ENCODE peak calls at places on chromosomes 13 and 19, in nine cellular contexts. Z is fibroblast of mammary gland, P is epithelial cell of esophagus, B is uterus, J is dorsolateral prefrontal cortex, C is cardiac fibroblast, U is fibroblast of lung, R is WERI-Rb-1, Y is fibroblast of the aortic adventitia. X is an unnamed sample.

GRCh38 chr19:56398809-56399208 is 5.3 kb upstream of the ZNF583 start:
- DNase-seq in Z (no peak), J (no peak), C (no peak), P (no peak), Y (no peak), U (no peak), B (no peak), R (no peak), X (no peak)

GRCh38 chr13:113922412-113923118 is 51.3 kb downstream of the C13orf46 start:
- DNase-seq in J (no peak), R (peak; percentile 4), U (no peak), C (peak; percentile 42), B (peak; percentile 10), Z (no peak), Y (no peak), P (no peak), X (no peak)

GRCh38 chr13:86840250-86841191 is 830.6 kb upstream of the SLITRK5 start:
- DNase-seq in B (no peak), J (no peak), P (no peak), Y (no peak), U (no peak), Z (no peak), C (no peak), R (no peak), X (peak; percentile 5)

GRCh38 chr13:32079586-32079985 is 48.0 kb downstream of the FRY start:
- DNase-seq in Z (no peak), J (no peak), C (no peak), P (no peak), U (no peak), Y (no peak), R (no peak), B (no peak), X (no peak)

GRCh38 chr13:44814836-44815235 is 174.4 kb downstream of the NUFIP1 start:
- DNase-seq in U (no peak), Z (no peak), Y (no peak), J (no peak), B (no peak), C (no peak), P (no peak), R (no peak), X (no peak)

GRCh38 chr19:18167975-18168645 is 5.5 kb upstream of the IFI30 start:
- DNase-seq in R (peak; percentile 57), C (peak; percentile 50), Z (peak; percentile 37), P (no peak), U (no peak), J (no peak), B (no peak), Y (peak; percentile 36), X (peak; percentile 97)

GRCh38 chr13:25675060-25675459 is 303.3 kb downstream of the ATP8A2 start:
- DNase-seq in R (no peak), Z (no peak), J (no peak), B (no peak), P (no peak), C (no peak), U (no peak), Y (no peak), X (no peak)

GRCh38 chr13:80278706-80279105 is 62.2 kb downstream of the SPRY2 start:
- DNase-seq in C (no peak), J (no peak), Z (no peak), U (no peak), P (no peak), B (no peak), R (no peak), Y (no peak), X (no peak)

GRCh38 chr13:79307433-79307861 is 98.6 kb downstream of the RBM26 start:
- DNase-seq in Z (no peak), B (no peak), R (no peak), C (no peak), Y (no peak), P (peak; percentile 4), J (no peak), U (no peak), X (no peak)

GRCh38 chr13:62085832-62086231 is 670.2 kb upstream of the PCDH20 start:
- DNase-seq in J (no peak), C (no peak), U (no peak), R (no peak), P (no peak), B (no peak), Y (no peak), Z (no peak), X (no peak)

GRCh38 chr19:4456843-4457653 is 546 bp downstream of the UBXN6 start:
- DNase-seq in C (peak; percentile 87), P (peak; percentile 52), B (peak; percentile 53), J (no peak), Z (peak; percentile 53), Y (peak; percentile 67), U (peak; percentile 74), R (peak; percentile 79), X (peak; percentile 99)

GRCh38 chr13:51619614-51620013 is 35.4 kb downstream of the WDFY2 start:
- DNase-seq in Y (peak; percentile 88), B (no peak), U (peak; percentile 68), P (peak; percentile 56), C (peak; percentile 42), R (no peak), Z (peak; percentile 92), J (no peak), X (no peak)

GRCh38 chr19:53992815-53993214 is 1.4 kb downstream of the CACNG6 start:
- DNase-seq in U (no peak), J (no peak), P (no peak), C (no peak), B (no peak), Y (no peak), Z (no peak), R (no peak), X (peak; percentile 52)

GRCh38 chr13:83878691-83879410 is 3.4 kb downstream of the SLITRK1 start:
- DNase-seq in Y (no peak), U (no peak), C (no peak), R (peak; percentile 33), P (no peak), Z (no peak), J (peak; percentile 28), B (no peak), X (peak; percentile 58)
- H3K4me3 ChIP-seq in Y (peak overlapping the region; percentile 51), U (peak overlapping the region; percentile 51), C (peak overlapping the region; percentile 9), R (peak overlapping the region; percentile 71), P (peak overlapping the region; percentile 40), Z (peak overlapping the region; percentile 28), J (peak overlapping the region; percentile 78), B (no peak overlapping the region), X (peak overlapping the region; percentile 19)

GRCh38 chr19:42926781-42927180 is 9.1 kb upstream of the PSG6 start:
- DNase-seq in B (no peak), R (no peak), C (no peak), Y (no peak), J (no peak), Z (no peak), P (no peak), U (no peak), X (no peak)
- H3K4me3 ChIP-seq in B (no peak overlapping the region), R (no peak overlapping the region), C (no peak overlapping the region), Y (no peak overlapping the region), J (no peak overlapping the region), Z (no peak overlapping the region), P (no peak overlapping the region), U (no peak overlapping the region), X (no peak overlapping the region)

GRCh38 chr13:95185311-95185710 is 115.9 kb downstream of the ABCC4 start:
- DNase-seq in P (peak; percentile 70), Z (no peak), R (no peak), J (no peak), B (no peak), U (no peak), C (no peak), Y (no peak), X (no peak)
- H3K4me3 ChIP-seq in P (no peak overlapping the region), Z (no peak overlapping the region), R (no peak overlapping the region), J (no peak overlapping the region), B (no peak overlapping the region), U (no peak overlapping the region), C (no peak overlapping the region), Y (no peak overlapping the region), X (no peak overlapping the region)

GRCh38 chr19:38115264-38115802 is 108.7 kb downstream of the DPF1 start:
- DNase-seq in B (no peak), Y (no peak), J (no peak), R (no peak), P (peak; percentile 41), C (no peak), Z (no peak), U (no peak), X (no peak)
- H3K4me3 ChIP-seq in B (no peak overlapping the region), Y (no peak overlapping the region), J (no peak overlapping the region), R (no peak overlapping the region), P (no peak overlapping the region), C (no peak overlapping the region), Z (no peak overlapping the region), U (no peak overlapping the region), X (no peak overlapping the region)

DNA sequence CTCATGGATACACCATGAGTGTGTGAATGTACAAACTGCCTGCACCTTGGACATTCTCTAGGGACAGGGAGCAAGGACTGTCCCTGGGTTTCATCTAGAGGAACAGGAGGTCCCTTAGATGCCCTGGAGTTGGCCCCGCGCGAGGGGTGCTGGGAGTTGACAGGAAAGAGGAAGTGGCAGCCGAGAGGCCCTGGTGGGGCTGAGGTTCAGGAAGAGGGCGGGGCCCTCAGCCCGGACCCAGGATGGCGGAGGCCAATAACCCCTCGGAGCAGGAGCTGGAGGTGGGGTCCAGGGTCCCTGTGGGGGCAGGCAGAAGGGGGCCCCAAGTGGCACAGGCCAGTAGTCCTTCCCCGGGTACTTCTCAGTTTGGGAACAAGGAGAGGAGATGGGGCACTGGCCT is 6.9 kb downstream of the PKN1 start:
- DNase-seq in P (no peak), R (no peak), U (no peak), C (peak; percentile 23), B (no peak), Y (no peak), J (no peak), Z (no peak), X (no peak)
- H3K4me3 ChIP-seq in P (no peak overlapping the region), R (no peak overlapping the region), U (no peak overlapping the region), C (no peak overlapping the region), B (no peak overlapping the region), Y (no peak overlapping the region), J (peak overlapping the region; percentile 37), Z (no peak overlapping the region), X (no peak overlapping the region)

GRCh38 chr19:11989112-11989456 is 24.2 kb downstream of the ZNF763 start:
- DNase-seq in C (no peak), P (no peak), Y (no peak), U (no peak), J (no peak), B (no peak), Z (no peak), R (no peak), X (no peak)
- H3K4me3 ChIP-seq in C (peak overlapping the region; percentile 88), P (no peak overlapping the region), Y (no peak overlapping the region), U (peak overlapping the region; percentile 94), J (peak overlapping the region; percentile 84), B (no peak overlapping the region), Z (peak overlapping the region; percentile 90), R (no peak overlapping the region), X (no peak overlapping the region)

GRCh38 chr13:41313659-41314197 is 2.7 kb downstream of the NAA16 start:
- DNase-seq in J (no peak), Z (no peak), C (no peak), P (no peak), U (no peak), Y (no peak), R (no peak), B (no peak), X (no peak)
- H3K4me3 ChIP-seq in J (peak overlapping the region; percentile 99), Z (no peak overlapping the region), C (no peak overlapping the region), P (peak overlapping the region; percentile 83), U (peak overlapping the region; percentile 93), Y (peak overlapping the region; percentile 90), R (no peak overlapping the region), B (no peak overlapping the region), X (no peak overlapping the region)

DNA sequence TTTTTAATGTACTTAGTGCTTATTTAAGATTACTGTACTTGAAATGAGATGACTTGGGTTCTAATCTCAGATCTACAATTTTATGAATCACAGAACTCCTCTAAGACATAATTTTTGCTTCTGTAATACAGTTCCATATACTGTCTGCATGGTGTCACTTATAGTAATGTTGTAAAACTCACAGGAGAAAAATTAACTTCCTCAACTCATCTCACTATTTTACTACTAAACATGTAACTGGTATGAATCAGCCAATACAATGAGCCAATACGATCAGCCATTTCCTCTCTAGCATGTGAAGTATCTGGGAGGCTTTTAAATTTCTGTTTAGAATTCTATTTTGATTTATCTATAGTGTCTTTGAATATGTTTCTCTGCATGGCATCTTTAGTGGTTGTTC is 85.3 kb downstream of the NHLRC3 start:
- DNase-seq in Z (no peak), C (no peak), J (no peak), U (no peak), R (no peak), B (no peak), Y (no peak), P (no peak), X (no peak)
- H3K4me3 ChIP-seq in Z (no peak overlapping the region), C (no peak overlapping the region), J (no peak overlapping the region), U (no peak overlapping the region), R (no peak overlapping the region), B (no peak overlapping the region), Y (no peak overlapping the region), P (no peak overlapping the region), X (no peak overlapping the region)

X was measured in H7.